ENCODE peak calls at places on chromosomes 4 and X, in seven cellular contexts. One of them, this sample, is unnamed.

GRCh38 chr4:83618991-83619390 is 83.1 kb downstream of the GPAT3 start:
- DNase-seq in astrocyte of the cerebellum: no peak
- DNase-seq in A549: no peak
- DNase-seq in effector memory CD4-positive, alpha-beta T cell: no peak
- DNase-seq in IMR-90: peak; percentile 44
- DNase-seq in cardiac fibroblast: peak; percentile 26
- DNase-seq in HepG2: no peak
- DNase-seq in this sample: no peak

GRCh38 chr4:94925764-94926347 is 168.1 kb downstream of the BMPR1B start:
- DNase-seq in effector memory CD4-positive, alpha-beta T cell: no peak
- DNase-seq in IMR-90: no peak
- DNase-seq in A549: no peak
- DNase-seq in HepG2: no peak
- DNase-seq in cardiac fibroblast: no peak
- DNase-seq in astrocyte of the cerebellum: no peak
- DNase-seq in this sample: peak; percentile 33

GRCh38 chr4:169658970-169659735 is 38.8 kb downstream of the CLCN3 start:
- DNase-seq in HepG2: no peak
- DNase-seq in IMR-90: no peak
- DNase-seq in astrocyte of the cerebellum: no peak
- DNase-seq in A549: no peak
- DNase-seq in cardiac fibroblast: no peak
- DNase-seq in effector memory CD4-positive, alpha-beta T cell: no peak
- DNase-seq in this sample: no peak

GRCh38 chr4:139973611-139974010 is 180.4 kb downstream of the MAML3 start:
- DNase-seq in A549: no peak
- DNase-seq in effector memory CD4-positive, alpha-beta T cell: no peak
- DNase-seq in cardiac fibroblast: no peak
- DNase-seq in astrocyte of the cerebellum: peak; percentile 53
- DNase-seq in IMR-90: no peak
- DNase-seq in HepG2: no peak
- DNase-seq in this sample: no peak

GRCh38 chr4:108008721-108009120 is 19.0 kb downstream of the HADH start:
- DNase-seq in IMR-90: peak; percentile 81
- DNase-seq in A549: no peak
- DNase-seq in effector memory CD4-positive, alpha-beta T cell: no peak
- DNase-seq in cardiac fibroblast: no peak
- DNase-seq in HepG2: no peak
- DNase-seq in astrocyte of the cerebellum: no peak
- DNase-seq in this sample: no peak

GRCh38 chr4:10456270-10457254 is 664 bp downstream of the ZNF518B start:
- DNase-seq in cardiac fibroblast: peak; percentile 71
- DNase-seq in astrocyte of the cerebellum: peak; percentile 11
- DNase-seq in effector memory CD4-positive, alpha-beta T cell: peak; percentile 37
- DNase-seq in A549: peak; percentile 56
- DNase-seq in IMR-90: peak; percentile 56
- DNase-seq in HepG2: no peak
- DNase-seq in this sample: no peak

GRCh38 chr4:86594559-86595425 is 677 bp downstream of the PTPN13 start:
- DNase-seq in cardiac fibroblast: peak; percentile 77
- DNase-seq in astrocyte of the cerebellum: peak; percentile 67
- DNase-seq in HepG2: no peak
- DNase-seq in effector memory CD4-positive, alpha-beta T cell: no peak
- DNase-seq in IMR-90: peak; percentile 84
- DNase-seq in A549: peak; percentile 48
- DNase-seq in this sample: peak; percentile 61

GRCh38 chr4:10383417-10383816 is 73.8 kb downstream of the ZNF518B start:
- DNase-seq in A549: no peak
- DNase-seq in IMR-90: no peak
- DNase-seq in cardiac fibroblast: no peak
- DNase-seq in astrocyte of the cerebellum: no peak
- DNase-seq in effector memory CD4-positive, alpha-beta T cell: no peak
- DNase-seq in HepG2: no peak
- DNase-seq in this sample: no peak

GRCh38 chr4:22129454-22130075 is 181.0 kb upstream of the KCNIP4 start:
- DNase-seq in astrocyte of the cerebellum: no peak
- DNase-seq in HepG2: peak; percentile 5
- DNase-seq in IMR-90: peak; percentile 26
- DNase-seq in cardiac fibroblast: peak; percentile 58
- DNase-seq in A549: peak; percentile 34
- DNase-seq in effector memory CD4-positive, alpha-beta T cell: no peak
- DNase-seq in this sample: peak; percentile 37

GRCh38 chrX:115561605-115562491 is 874 bp downstream of the PLS3 start:
- DNase-seq in cardiac fibroblast: peak; percentile 64
- DNase-seq in effector memory CD4-positive, alpha-beta T cell: no peak
- DNase-seq in astrocyte of the cerebellum: no peak
- DNase-seq in IMR-90: peak; percentile 35
- DNase-seq in A549: peak; percentile 45
- DNase-seq in HepG2: peak; percentile 4
- DNase-seq in this sample: peak; percentile 55

GRCh38 chrX:115564243-115564642 is 3.3 kb downstream of the PLS3 start:
- DNase-seq in A549: no peak
- DNase-seq in IMR-90: peak; percentile 13
- DNase-seq in HepG2: peak; percentile 10
- DNase-seq in effector memory CD4-positive, alpha-beta T cell: no peak
- DNase-seq in astrocyte of the cerebellum: no peak
- DNase-seq in cardiac fibroblast: peak; percentile 16
- DNase-seq in this sample: no peak

GRCh38 chrX:115560978-115561604 is at the start of gene PLS3:
- DNase-seq in effector memory CD4-positive, alpha-beta T cell: no peak
- DNase-seq in astrocyte of the cerebellum: peak; percentile 53
- DNase-seq in A549: peak; percentile 94
- DNase-seq in HepG2: peak; percentile 77
- DNase-seq in cardiac fibroblast: peak; percentile 92
- DNase-seq in IMR-90: peak; percentile 83
- DNase-seq in this sample: peak; percentile 87

GRCh38 chrX:115563633-115564182 is 2.7 kb downstream of the PLS3 start:
- DNase-seq in astrocyte of the cerebellum: no peak
- DNase-seq in A549: peak; percentile 25
- DNase-seq in IMR-90: no peak
- DNase-seq in cardiac fibroblast: peak; percentile 8
- DNase-seq in HepG2: no peak
- DNase-seq in effector memory CD4-positive, alpha-beta T cell: no peak
- DNase-seq in this sample: no peak

GRCh38 chrX:115562492-115562872 is 1.5 kb downstream of the PLS3 start:
- DNase-seq in IMR-90: peak; percentile 51
- DNase-seq in HepG2: peak; percentile 13
- DNase-seq in effector memory CD4-positive, alpha-beta T cell: no peak
- DNase-seq in astrocyte of the cerebellum: no peak
- DNase-seq in cardiac fibroblast: peak; percentile 72
- DNase-seq in A549: peak; percentile 64
- DNase-seq in this sample: peak; percentile 40
- H3K4me3 ChIP-seq in IMR-90: peak overlapping the region; percentile 99
- H3K4me3 ChIP-seq in HepG2: peak overlapping the region; percentile 67
- H3K4me3 ChIP-seq in effector memory CD4-positive, alpha-beta T cell: no peak overlapping the region
- H3K4me3 ChIP-seq in astrocyte of the cerebellum: peak overlapping the region; percentile 68
- H3K4me3 ChIP-seq in cardiac fibroblast: peak overlapping the region; percentile 70
- H3K4me3 ChIP-seq in A549: peak overlapping the region; percentile 83
- H3K4me3 ChIP-seq in this sample: peak overlapping the region; percentile 66

GRCh38 chr4:32140636-32141035 is 1420.5 kb downstream of the PCDH7 start:
- DNase-seq in HepG2: no peak
- DNase-seq in A549: peak; percentile 10
- DNase-seq in effector memory CD4-positive, alpha-beta T cell: no peak
- DNase-seq in cardiac fibroblast: peak; percentile 79
- DNase-seq in IMR-90: peak; percentile 47
- DNase-seq in astrocyte of the cerebellum: peak; percentile 97
- DNase-seq in this sample: peak; percentile 97
- H3K4me3 ChIP-seq in HepG2: no peak overlapping the region
- H3K4me3 ChIP-seq in A549: no peak overlapping the region
- H3K4me3 ChIP-seq in effector memory CD4-positive, alpha-beta T cell: no peak overlapping the region
- H3K4me3 ChIP-seq in cardiac fibroblast: no peak overlapping the region
- H3K4me3 ChIP-seq in IMR-90: no peak overlapping the region
- H3K4me3 ChIP-seq in astrocyte of the cerebellum: no peak overlapping the region
- H3K4me3 ChIP-seq in this sample: no peak overlapping the region

GRCh38 chrX:151692825-151693224 is 2.4 kb upstream of the PRRG3 start:
- DNase-seq in A549: no peak
- DNase-seq in HepG2: no peak
- DNase-seq in effector memory CD4-positive, alpha-beta T cell: no peak
- DNase-seq in IMR-90: no peak
- DNase-seq in astrocyte of the cerebellum: no peak
- DNase-seq in cardiac fibroblast: no peak
- DNase-seq in this sample: no peak

GRCh38 chrX:151695583-151695930 is 299 bp downstream of the PRRG3 start:
- DNase-seq in cardiac fibroblast: no peak
- DNase-seq in HepG2: no peak
- DNase-seq in effector memory CD4-positive, alpha-beta T cell: no peak
- DNase-seq in IMR-90: no peak
- DNase-seq in A549: no peak
- DNase-seq in astrocyte of the cerebellum: no peak
- DNase-seq in this sample: no peak

GRCh38 chrX:151697537-151697936 is 2.3 kb downstream of the PRRG3 start:
- DNase-seq in A549: no peak
- DNase-seq in IMR-90: no peak
- DNase-seq in astrocyte of the cerebellum: no peak
- DNase-seq in cardiac fibroblast: peak; percentile 5
- DNase-seq in effector memory CD4-positive, alpha-beta T cell: no peak
- DNase-seq in HepG2: no peak
- DNase-seq in this sample: no peak

GRCh38 chrX:151694121-151694520 is 1.1 kb upstream of the PRRG3 start:
- DNase-seq in effector memory CD4-positive, alpha-beta T cell: no peak
- DNase-seq in cardiac fibroblast: no peak
- DNase-seq in A549: no peak
- DNase-seq in IMR-90: no peak
- DNase-seq in astrocyte of the cerebellum: no peak
- DNase-seq in HepG2: no peak
- DNase-seq in this sample: no peak

DNA sequence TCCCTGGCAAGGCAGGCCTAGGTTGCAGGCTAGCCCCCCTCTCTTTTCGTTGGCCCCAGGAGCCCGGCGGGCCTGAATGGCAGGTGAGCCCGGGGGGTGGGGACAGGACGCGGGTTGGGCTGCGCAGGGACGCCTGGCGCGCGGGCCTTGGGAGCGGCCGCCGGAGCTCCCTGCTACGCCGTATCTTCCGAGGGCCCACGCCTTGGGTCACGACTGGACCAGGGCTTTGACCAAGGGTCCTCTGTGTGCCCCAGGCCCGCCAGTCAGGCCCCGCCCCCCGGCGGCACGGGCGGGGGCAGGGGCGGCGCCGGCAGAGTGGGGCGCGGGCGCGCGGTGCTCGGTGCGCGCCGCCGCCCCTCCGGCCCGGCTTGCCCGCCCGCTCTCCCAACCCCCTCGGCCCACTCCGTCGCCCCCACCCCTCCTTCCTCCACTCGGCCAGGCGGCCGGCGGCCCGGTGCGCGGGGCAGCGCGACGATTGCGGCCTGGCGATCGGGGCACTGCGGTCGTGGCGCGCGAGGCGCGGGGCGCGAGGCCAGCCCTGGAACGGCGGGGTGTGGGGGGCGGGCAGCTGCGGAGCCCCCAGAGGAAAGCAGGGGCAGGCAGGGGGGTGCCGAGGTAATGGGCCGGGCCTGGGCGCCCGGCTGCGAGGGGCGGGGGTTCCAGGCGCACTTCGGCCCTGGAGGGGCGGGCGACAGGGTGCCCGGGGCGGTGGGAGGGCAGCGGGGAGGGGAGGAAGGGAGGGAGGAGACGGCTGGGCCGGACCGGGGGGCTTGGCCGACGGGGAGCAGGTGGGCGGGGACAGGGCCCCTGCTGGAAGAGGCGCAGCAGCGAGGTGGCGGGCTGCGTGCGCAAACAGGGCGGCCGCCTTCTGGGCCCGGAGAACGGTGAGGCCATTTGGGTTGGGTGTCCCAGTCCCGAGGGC is at the start of gene PRRG3:
- DNase-seq in A549: no peak
- DNase-seq in cardiac fibroblast: no peak
- DNase-seq in HepG2: no peak
- DNase-seq in astrocyte of the cerebellum: no peak
- DNase-seq in effector memory CD4-positive, alpha-beta T cell: no peak
- DNase-seq in IMR-90: no peak
- DNase-seq in this sample: no peak
- H3K4me3 ChIP-seq in A549: no peak within 1 kb of the TSS
- H3K4me3 ChIP-seq in cardiac fibroblast: no peak within 1 kb of the TSS
- H3K4me3 ChIP-seq in HepG2: no peak within 1 kb of the TSS
- H3K4me3 ChIP-seq in astrocyte of the cerebellum: no peak within 1 kb of the TSS
- H3K4me3 ChIP-seq in effector memory CD4-positive, alpha-beta T cell: no peak within 1 kb of the TSS
- H3K4me3 ChIP-seq in IMR-90: no peak within 1 kb of the TSS
- H3K4me3 ChIP-seq in this sample: no peak within 1 kb of the TSS

GRCh38 chr4:151014521-151015457 is at the start of gene LRBA:
- DNase-seq in IMR-90: peak; percentile 21
- DNase-seq in effector memory CD4-positive, alpha-beta T cell: peak; percentile 69
- DNase-seq in astrocyte of the cerebellum: no peak
- DNase-seq in A549: peak; percentile 74
- DNase-seq in cardiac fibroblast: peak; percentile 37
- DNase-seq in HepG2: peak; percentile 82
- DNase-seq in this sample: peak; percentile 84

GRCh38 chr4:151012376-151012775 is 2.7 kb downstream of the LRBA start:
- DNase-seq in HepG2: no peak
- DNase-seq in cardiac fibroblast: no peak
- DNase-seq in A549: no peak
- DNase-seq in IMR-90: no peak
- DNase-seq in effector memory CD4-positive, alpha-beta T cell: no peak
- DNase-seq in astrocyte of the cerebellum: no peak
- DNase-seq in this sample: no peak

GRCh38 chr4:151012836-151013235 is 2.2 kb downstream of the LRBA start:
- DNase-seq in A549: no peak
- DNase-seq in effector memory CD4-positive, alpha-beta T cell: peak; percentile 1
- DNase-seq in HepG2: no peak
- DNase-seq in cardiac fibroblast: no peak
- DNase-seq in astrocyte of the cerebellum: no peak
- DNase-seq in IMR-90: no peak
- DNase-seq in this sample: no peak

GRCh38 chr4:151013944-151014343 is 1.1 kb downstream of the LRBA start:
- DNase-seq in IMR-90: no peak
- DNase-seq in A549: no peak
- DNase-seq in astrocyte of the cerebellum: no peak
- DNase-seq in cardiac fibroblast: no peak
- DNase-seq in effector memory CD4-positive, alpha-beta T cell: no peak
- DNase-seq in HepG2: no peak
- DNase-seq in this sample: no peak

GRCh38 chr4:151013491-151013890 is 1.6 kb downstream of the LRBA start:
- DNase-seq in HepG2: no peak
- DNase-seq in A549: no peak
- DNase-seq in cardiac fibroblast: no peak
- DNase-seq in IMR-90: no peak
- DNase-seq in effector memory CD4-positive, alpha-beta T cell: no peak
- DNase-seq in astrocyte of the cerebellum: no peak
- DNase-seq in this sample: no peak
- H3K4me3 ChIP-seq in HepG2: peak overlapping the region; percentile 81
- H3K4me3 ChIP-seq in A549: no peak overlapping the region
- H3K4me3 ChIP-seq in cardiac fibroblast: no peak overlapping the region
- H3K4me3 ChIP-seq in IMR-90: no peak overlapping the region
- H3K4me3 ChIP-seq in effector memory CD4-positive, alpha-beta T cell: peak overlapping the region; percentile 94
- H3K4me3 ChIP-seq in astrocyte of the cerebellum: no peak overlapping the region
- H3K4me3 ChIP-seq in this sample: peak overlapping the region; percentile 85

GRCh38 chr4:11650801-11651596 is 222.3 kb upstream of the HS3ST1 start:
- DNase-seq in IMR-90: peak; percentile 71
- DNase-seq in effector memory CD4-positive, alpha-beta T cell: no peak
- DNase-seq in cardiac fibroblast: peak; percentile 51
- DNase-seq in A549: peak; percentile 41
- DNase-seq in HepG2: no peak
- DNase-seq in astrocyte of the cerebellum: peak; percentile 4
- DNase-seq in this sample: no peak
- H3K4me3 ChIP-seq in IMR-90: no peak overlapping the region
- H3K4me3 ChIP-seq in effector memory CD4-positive, alpha-beta T cell: no peak overlapping the region
- H3K4me3 ChIP-seq in cardiac fibroblast: peak overlapping the region; percentile 0
- H3K4me3 ChIP-seq in A549: peak overlapping the region; percentile 25
- H3K4me3 ChIP-seq in HepG2: no peak overlapping the region
- H3K4me3 ChIP-seq in astrocyte of the cerebellum: no peak overlapping the region
- H3K4me3 ChIP-seq in this sample: no peak overlapping the region